ENCODE peak calls at places on chromosomes 3 and 15, in five cellular contexts. One of them, this sample, is unnamed.

GRCh38 chr3:172152869-172153268 is 113.5 kb downstream of the FNDC3B start:
- DNase-seq in GM23248: peak; percentile 87
- DNase-seq in A673: no peak
- DNase-seq in psoas muscle: no peak
- DNase-seq in testis: no peak
- DNase-seq in this sample: peak; percentile 79

GRCh38 chr15:45234562-45235235 is 17.3 kb upstream of the SLC28A2 start:
- DNase-seq in GM23248: no peak
- DNase-seq in A673: no peak
- DNase-seq in psoas muscle: no peak
- DNase-seq in testis: no peak
- DNase-seq in this sample: no peak

GRCh38 chr3:120559228-120560061 is 36.7 kb upstream of the NDUFB4 start:
- DNase-seq in GM23248: peak; percentile 89
- DNase-seq in A673: peak; percentile 39
- DNase-seq in psoas muscle: no peak
- DNase-seq in testis: peak; percentile 61
- DNase-seq in this sample: peak; percentile 62

GRCh38 chr3:195106418-195106906 is 164.5 kb downstream of the XXYLT1 start:
- DNase-seq in GM23248: peak; percentile 83
- DNase-seq in A673: peak; percentile 78
- DNase-seq in psoas muscle: peak; percentile 84
- DNase-seq in testis: peak; percentile 76
- DNase-seq in this sample: peak; percentile 74

GRCh38 chr3:114893361-114893760 is 253.7 kb downstream of the ZBTB20 start:
- DNase-seq in GM23248: no peak
- DNase-seq in A673: no peak
- DNase-seq in psoas muscle: no peak
- DNase-seq in testis: no peak
- DNase-seq in this sample: no peak

GRCh38 chr3:107660316-107660976 is 137.7 kb downstream of the BBX start:
- DNase-seq in GM23248: peak; percentile 81
- DNase-seq in A673: peak; percentile 60
- DNase-seq in psoas muscle: no peak
- DNase-seq in testis: no peak
- DNase-seq in this sample: no peak

GRCh38 chr3:43378066-43378935 is 92.0 kb downstream of the SNRK start:
- DNase-seq in GM23248: peak; percentile 43
- DNase-seq in A673: peak; percentile 23
- DNase-seq in psoas muscle: peak; percentile 45
- DNase-seq in testis: peak; percentile 33
- DNase-seq in this sample: peak; percentile 13

GRCh38 chr3:120506076-120506827 is 55.5 kb upstream of the FSTL1 start:
- DNase-seq in GM23248: peak; percentile 69
- DNase-seq in A673: no peak
- DNase-seq in psoas muscle: no peak
- DNase-seq in testis: no peak
- DNase-seq in this sample: peak; percentile 23

GRCh38 chr3:61719278-61719977 is 158.1 kb downstream of the PTPRG start:
- DNase-seq in GM23248: no peak
- DNase-seq in A673: no peak
- DNase-seq in psoas muscle: no peak
- DNase-seq in testis: no peak
- DNase-seq in this sample: no peak

DNA sequence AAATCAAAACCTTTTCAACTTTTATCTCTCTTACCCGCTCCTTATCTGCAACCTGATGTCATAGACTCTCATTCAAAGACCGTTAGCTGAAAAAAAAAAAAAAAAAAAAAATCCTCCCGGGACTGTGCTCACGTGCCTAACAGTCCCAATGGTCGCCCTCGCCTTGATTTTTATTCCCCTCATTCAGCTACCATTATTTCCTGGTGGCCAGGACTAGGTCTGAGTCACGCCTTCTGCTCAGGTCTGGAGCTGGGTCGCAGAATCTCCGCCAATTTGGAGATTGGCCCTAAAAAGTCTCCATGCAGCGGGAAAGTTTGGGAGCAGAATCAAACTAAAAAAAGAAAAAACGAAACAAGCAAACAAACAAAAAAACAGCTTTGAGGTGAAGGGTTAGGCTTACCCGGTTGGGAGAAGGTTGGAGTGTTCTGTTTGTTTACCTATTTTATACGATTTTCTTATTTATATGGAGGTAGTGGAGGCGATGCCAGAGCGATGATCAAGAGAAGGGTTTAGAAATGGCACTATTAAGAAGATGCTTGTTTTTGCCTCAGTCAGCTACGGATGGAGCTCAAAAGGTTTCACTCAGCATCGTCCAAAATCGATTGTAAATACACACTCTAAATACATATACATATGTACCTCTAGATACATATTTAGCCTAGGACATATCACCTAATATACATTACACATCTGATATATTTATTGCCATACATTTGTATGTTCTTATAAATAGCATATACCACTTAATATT is 51.1 kb downstream of the ZIC4 start:
- DNase-seq in GM23248: no peak
- DNase-seq in A673: no peak
- DNase-seq in psoas muscle: no peak
- DNase-seq in testis: no peak
- DNase-seq in this sample: no peak
- H3K27me3 ChIP-seq in GM23248: peaks cover 67% of the 10 kb centered on the region
- H3K27me3 ChIP-seq in A673: peaks cover 100% of the 10 kb centered on the region
- H3K27me3 ChIP-seq in psoas muscle: peaks cover 72% of the 10 kb centered on the region
- H3K27me3 ChIP-seq in testis: no peaks in the 10 kb centered on the region
- H3K27me3 ChIP-seq in this sample: no peaks in the 10 kb centered on the region

DNA sequence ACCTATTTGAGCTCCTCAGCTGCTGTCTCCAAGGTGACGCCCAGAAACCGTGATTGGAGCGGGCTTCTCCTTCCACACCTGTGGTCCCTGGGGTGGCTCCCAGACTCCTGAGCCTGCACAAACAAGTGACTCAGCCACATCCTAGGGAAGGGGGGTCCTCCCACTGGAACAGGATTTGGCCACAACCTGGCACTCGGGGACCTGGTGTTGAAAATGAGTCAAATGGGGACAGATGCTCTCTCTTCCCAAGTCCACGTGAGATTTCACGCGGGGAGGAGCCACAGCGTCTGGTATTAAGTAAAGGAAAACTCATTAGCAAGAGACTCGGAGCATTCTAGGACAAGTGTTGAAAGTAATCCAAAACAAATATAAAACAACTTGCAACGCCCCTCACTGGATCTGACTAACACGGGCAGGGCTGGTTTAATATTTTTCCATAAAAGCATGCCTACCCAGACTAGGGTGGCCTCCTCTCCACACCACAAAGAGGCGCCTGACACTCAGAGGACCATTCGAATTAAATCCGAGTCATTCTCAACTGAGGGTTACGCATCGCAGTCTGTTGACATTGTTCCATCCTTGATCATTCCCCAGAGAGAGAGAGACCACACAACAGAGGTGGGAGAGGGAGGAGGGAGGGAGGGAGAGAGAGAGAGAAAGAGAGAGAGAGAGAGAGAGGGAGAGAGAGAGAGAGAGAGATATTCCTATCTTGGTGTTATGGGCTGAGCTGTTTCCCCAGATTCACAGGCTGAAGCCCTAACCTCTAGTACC is 74.4 kb downstream of the MGLL start:
- DNase-seq in GM23248: peak; percentile 97
- DNase-seq in A673: no peak
- DNase-seq in psoas muscle: peak; percentile 90
- DNase-seq in testis: peak; percentile 69
- DNase-seq in this sample: peak; percentile 76
- H3K4me3 ChIP-seq in GM23248: no peak overlapping the region
- H3K4me3 ChIP-seq in A673: no peak overlapping the region
- H3K4me3 ChIP-seq in psoas muscle: no peak overlapping the region
- H3K4me3 ChIP-seq in testis: no peak overlapping the region
- H3K4me3 ChIP-seq in this sample: no peak overlapping the region

GRCh38 chr15:67820992-67821783 is 4.1 kb upstream of the SKOR1 start:
- DNase-seq in GM23248: peak; percentile 66
- DNase-seq in A673: no peak
- DNase-seq in psoas muscle: peak; percentile 78
- DNase-seq in testis: peak; percentile 66
- DNase-seq in this sample: peak; percentile 26

GRCh38 chr15:67820147-67820991 is 4.9 kb upstream of the SKOR1 start:
- DNase-seq in GM23248: no peak
- DNase-seq in A673: no peak
- DNase-seq in psoas muscle: peak; percentile 36
- DNase-seq in testis: no peak
- DNase-seq in this sample: no peak

GRCh38 chr15:67816668-67817067 is 8.6 kb upstream of the SKOR1 start:
- DNase-seq in GM23248: no peak
- DNase-seq in A673: no peak
- DNase-seq in psoas muscle: no peak
- DNase-seq in testis: no peak
- DNase-seq in this sample: no peak

GRCh38 chr15:67819636-67820035 is 5.7 kb upstream of the SKOR1 start:
- DNase-seq in GM23248: no peak
- DNase-seq in A673: no peak
- DNase-seq in psoas muscle: no peak
- DNase-seq in testis: no peak
- DNase-seq in this sample: no peak

GRCh38 chr15:67818464-67818863 is 6.8 kb upstream of the SKOR1 start:
- DNase-seq in GM23248: no peak
- DNase-seq in A673: no peak
- DNase-seq in psoas muscle: no peak
- DNase-seq in testis: no peak
- DNase-seq in this sample: no peak
- H3K27me3 ChIP-seq in GM23248: peaks cover 42% of the 10 kb centered on the region
- H3K27me3 ChIP-seq in A673: peaks cover 50% of the 10 kb centered on the region
- H3K27me3 ChIP-seq in psoas muscle: peaks cover 73% of the 10 kb centered on the region
- H3K27me3 ChIP-seq in testis: no peaks in the 10 kb centered on the region
- H3K27me3 ChIP-seq in this sample: peaks cover 34% of the 10 kb centered on the region

GRCh38 chr3:23671901-23672589 is 133.7 kb upstream of the UBE2E1 start:
- DNase-seq in GM23248: peak; percentile 19
- DNase-seq in A673: no peak
- DNase-seq in psoas muscle: peak; percentile 56
- DNase-seq in testis: peak; percentile 53
- DNase-seq in this sample: no peak
- H3K4me3 ChIP-seq in GM23248: no peak overlapping the region
- H3K4me3 ChIP-seq in A673: no peak overlapping the region
- H3K4me3 ChIP-seq in psoas muscle: peak overlapping the region; percentile 54
- H3K4me3 ChIP-seq in testis: peak overlapping the region; percentile 58
- H3K4me3 ChIP-seq in this sample: no peak overlapping the region

GRCh38 chr15:33644319-33644718 is 324.0 kb upstream of the CHRM5 start:
- DNase-seq in GM23248: no peak
- DNase-seq in A673: no peak
- DNase-seq in psoas muscle: peak; percentile 55
- DNase-seq in testis: no peak
- DNase-seq in this sample: no peak
- H3K27me3 ChIP-seq in GM23248: peaks cover 28% of the 10 kb centered on the region
- H3K27me3 ChIP-seq in A673: peaks cover 95% of the 10 kb centered on the region
- H3K27me3 ChIP-seq in psoas muscle: no peaks in the 10 kb centered on the region
- H3K27me3 ChIP-seq in testis: no peaks in the 10 kb centered on the region
- H3K27me3 ChIP-seq in this sample: no peaks in the 10 kb centered on the region

GRCh38 chr15:74179983-74180688 is 6.6 kb downstream of the ISLR start:
- DNase-seq in GM23248: peak; percentile 94
- DNase-seq in A673: no peak
- DNase-seq in psoas muscle: peak; percentile 78
- DNase-seq in testis: no peak
- DNase-seq in this sample: peak; percentile 93
- H3K4me3 ChIP-seq in GM23248: no peak overlapping the region
- H3K4me3 ChIP-seq in A673: no peak overlapping the region
- H3K4me3 ChIP-seq in psoas muscle: no peak overlapping the region
- H3K4me3 ChIP-seq in testis: no peak overlapping the region
- H3K4me3 ChIP-seq in this sample: no peak overlapping the region

DNA sequence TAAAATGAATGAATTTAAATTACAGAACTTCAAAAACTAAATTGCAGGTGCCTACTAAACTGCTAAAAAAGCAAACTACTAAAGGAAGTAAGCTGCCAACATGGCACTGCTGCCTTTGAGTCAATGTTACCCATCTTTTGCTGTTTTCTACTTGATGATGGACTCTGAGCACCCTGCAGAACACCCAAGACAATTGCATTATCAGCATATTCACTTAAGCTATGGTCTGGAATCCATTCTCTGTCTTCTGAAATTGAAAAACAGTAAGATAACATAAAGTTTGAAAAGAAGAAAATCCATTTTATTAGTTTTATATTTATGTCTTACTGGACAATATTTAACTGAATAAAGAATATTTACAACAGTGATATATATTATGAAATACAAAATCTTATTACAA is 91.4 kb downstream of the ZBBX start:
- DNase-seq in GM23248: no peak
- DNase-seq in A673: no peak
- DNase-seq in psoas muscle: no peak
- DNase-seq in testis: no peak
- DNase-seq in this sample: no peak
- H3K27me3 ChIP-seq in GM23248: no peaks in the 10 kb centered on the region
- H3K27me3 ChIP-seq in A673: no peaks in the 10 kb centered on the region
- H3K27me3 ChIP-seq in psoas muscle: no peaks in the 10 kb centered on the region
- H3K27me3 ChIP-seq in testis: no peaks in the 10 kb centered on the region
- H3K27me3 ChIP-seq in this sample: no peaks in the 10 kb centered on the region

GRCh38 chr15:86903642-86904421 is 824.2 kb downstream of the AGBL1 start:
- DNase-seq in GM23248: no peak
- DNase-seq in A673: no peak
- DNase-seq in psoas muscle: no peak
- DNase-seq in testis: no peak
- DNase-seq in this sample: no peak
- H3K4me3 ChIP-seq in GM23248: no peak overlapping the region
- H3K4me3 ChIP-seq in A673: no peak overlapping the region
- H3K4me3 ChIP-seq in psoas muscle: no peak overlapping the region
- H3K4me3 ChIP-seq in testis: no peak overlapping the region
- H3K4me3 ChIP-seq in this sample: no peak overlapping the region

GRCh38 chr15:80605591-80606150 is 89.4 kb upstream of the ABHD17C start:
- DNase-seq in GM23248: no peak
- DNase-seq in A673: no peak
- DNase-seq in psoas muscle: no peak
- DNase-seq in testis: no peak
- DNase-seq in this sample: no peak

GRCh38 chr15:80609111-80609510 is 86.0 kb upstream of the ABHD17C start:
- DNase-seq in GM23248: no peak
- DNase-seq in A673: no peak
- DNase-seq in psoas muscle: no peak
- DNase-seq in testis: no peak
- DNase-seq in this sample: no peak

GRCh38 chr15:80608688-80609087 is 86.4 kb upstream of the ABHD17C start:
- DNase-seq in GM23248: no peak
- DNase-seq in A673: no peak
- DNase-seq in psoas muscle: no peak
- DNase-seq in testis: no peak
- DNase-seq in this sample: no peak

GRCh38 chr15:80606571-80606970 is 88.5 kb upstream of the ABHD17C start:
- DNase-seq in GM23248: no peak
- DNase-seq in A673: no peak
- DNase-seq in psoas muscle: no peak
- DNase-seq in testis: no peak
- DNase-seq in this sample: no peak

GRCh38 chr15:80607288-80607980 is 87.7 kb upstream of the ABHD17C start:
- DNase-seq in GM23248: no peak
- DNase-seq in A673: no peak
- DNase-seq in psoas muscle: no peak
- DNase-seq in testis: peak; percentile 27
- DNase-seq in this sample: no peak
- H3K27me3 ChIP-seq in GM23248: no peaks in the 10 kb centered on the region
- H3K27me3 ChIP-seq in A673: no peaks in the 10 kb centered on the region
- H3K27me3 ChIP-seq in psoas muscle: no peaks in the 10 kb centered on the region
- H3K27me3 ChIP-seq in testis: no peaks in the 10 kb centered on the region
- H3K27me3 ChIP-seq in this sample: no peaks in the 10 kb centered on the region

This sample was measured in MG63.